ENCODE peak calls at places on chromosomes 13 and 19, in four cellular contexts. V, E, Z and M are unnamed samples.

GRCh38 chr13:107208889-107209288 is 641.0 kb upstream of the ARGLU1 start:
- DNase-seq in E (no peak), Z (peak), V (no peak), M (no peak)

GRCh38 chr13:76879211-76879875 is 6.9 kb downstream of the KCTD12 start:
- DNase-seq in V (peak), E (no peak), Z (peak), M (no peak)

GRCh38 chr19:16263115-16263839 is 61.3 kb upstream of the KLF2 start:
- DNase-seq in E (no peak), Z (no peak), V (no peak), M (no peak)

GRCh38 chr19:49971991-49972401 is 11.0 kb upstream of the SIGLEC11 start:
- DNase-seq in V (no peak), E (no peak), Z (no peak), M (peak)

GRCh38 chr19:4693471-4694121 is 23.5 kb upstream of the MYDGF start:
- DNase-seq in V (no peak), E (no peak), Z (no peak), M (peak)

GRCh38 chr19:11496391-11497163 is 9.1 kb downstream of the ZNF653 start:
- DNase-seq in V (no peak), E (peak), Z (peak), M (peak)

GRCh38 chr13:67977081-67977480 is 746.9 kb upstream of the PCDH9 start:
- DNase-seq in E (no peak), V (no peak), Z (no peak), M (no peak)

GRCh38 chr13:93146584-93147292 is 79.9 kb upstream of the GPC6 start:
- DNase-seq in V (no peak), Z (no peak), E (no peak), M (no peak)

GRCh38 chr13:110134801-110135200 is 172.2 kb downstream of the COL4A1 start:
- DNase-seq in Z (peak), V (no peak), E (no peak), M (no peak)

GRCh38 chr19:48556163-48556562 is 4.2 kb downstream of the SULT2B1 start:
- DNase-seq in E (no peak), Z (no peak), V (no peak), M (no peak)

GRCh38 chr13:33072282-33072681 is 56.1 kb downstream of the KL start:
- DNase-seq in E (peak), Z (no peak), V (no peak), M (no peak)

GRCh38 chr19:17170538-17171297 is 44.4 kb upstream of the USE1 start:
- DNase-seq in V (no peak), Z (no peak), E (no peak), M (no peak)

GRCh38 chr19:50877338-50877737 is 4.1 kb downstream of the KLK2 start:
- DNase-seq in V (no peak), Z (no peak), E (no peak), M (no peak)